ENCODE peak calls at places on chromosome 3, in six cellular contexts. One of them, this sample, is unnamed. For H3K36me3, the result is how much of the 10 kb centered on the place peaks cover.

GRCh38 chr3:134312873-134313838 is 61.1 kb downstream of the AMOTL2 start:
- DNase-seq in mesendoderm: peak
- DNase-seq in mesenchymal stem cell: peak
- DNase-seq in H1: peak
- DNase-seq in trophoblast cell: peak
- DNase-seq in IMR-90: peak
- DNase-seq in this sample: peak

GRCh38 chr3:42557849-42558248 is 23.9 kb downstream of the SEC22C start:
- DNase-seq in mesenchymal stem cell: no peak
- DNase-seq in trophoblast cell: no peak
- DNase-seq in mesendoderm: peak
- DNase-seq in IMR-90: no peak
- DNase-seq in H1: no peak
- DNase-seq in this sample: no peak

GRCh38 chr3:52056521-52056967 is at the start of gene DUSP7:
- DNase-seq in mesenchymal stem cell: peak
- DNase-seq in trophoblast cell: peak
- DNase-seq in IMR-90: peak
- DNase-seq in H1: peak
- DNase-seq in mesendoderm: peak
- DNase-seq in this sample: peak

GRCh38 chr3:4615734-4616133 is 122.6 kb downstream of the ITPR1 start:
- DNase-seq in mesenchymal stem cell: no peak
- DNase-seq in mesendoderm: no peak
- DNase-seq in IMR-90: no peak
- DNase-seq in H1: no peak
- DNase-seq in trophoblast cell: no peak
- DNase-seq in this sample: no peak

GRCh38 chr3:160829486-160830009 is 73.5 kb downstream of the PPM1L start:
- DNase-seq in mesendoderm: no peak
- DNase-seq in H1: no peak
- DNase-seq in IMR-90: no peak
- DNase-seq in trophoblast cell: no peak
- DNase-seq in mesenchymal stem cell: no peak
- DNase-seq in this sample: no peak

GRCh38 chr3:33538678-33539339 is 98.6 kb upstream of the UBP1 start:
- DNase-seq in mesendoderm: no peak
- DNase-seq in IMR-90: no peak
- DNase-seq in H1: no peak
- DNase-seq in trophoblast cell: no peak
- DNase-seq in mesenchymal stem cell: no peak
- DNase-seq in this sample: no peak

GRCh38 chr3:109081746-109082510 is 36.0 kb downstream of the MORC1 start:
- DNase-seq in mesendoderm: peak
- DNase-seq in mesenchymal stem cell: peak
- DNase-seq in trophoblast cell: peak
- DNase-seq in IMR-90: peak
- DNase-seq in H1: peak
- DNase-seq in this sample: peak

GRCh38 chr3:32113981-32114566 is 7.7 kb downstream of the GPD1L start:
- DNase-seq in mesendoderm: no peak
- DNase-seq in H1: no peak
- DNase-seq in IMR-90: no peak
- DNase-seq in mesenchymal stem cell: no peak
- DNase-seq in trophoblast cell: no peak
- DNase-seq in this sample: no peak

GRCh38 chr3:59559721-59560514 is 510.1 kb upstream of the CFAP20DC start:
- DNase-seq in H1: no peak
- DNase-seq in trophoblast cell: peak
- DNase-seq in mesenchymal stem cell: peak
- DNase-seq in mesendoderm: peak
- DNase-seq in IMR-90: peak
- DNase-seq in this sample: no peak

GRCh38 chr3:98233468-98233867 is 30.6 kb upstream of the OR5H6 start:
- DNase-seq in mesendoderm: no peak
- DNase-seq in H1: no peak
- DNase-seq in mesenchymal stem cell: no peak
- DNase-seq in trophoblast cell: no peak
- DNase-seq in IMR-90: no peak
- DNase-seq in this sample: no peak

GRCh38 chr3:185151101-185151958 is 1.5 kb downstream of the C3orf70 start:
- DNase-seq in trophoblast cell: no peak
- DNase-seq in IMR-90: no peak
- DNase-seq in mesendoderm: no peak
- DNase-seq in mesenchymal stem cell: no peak
- DNase-seq in H1: no peak
- DNase-seq in this sample: no peak

GRCh38 chr3:99962703-99963102 is 145.0 kb downstream of the CMSS1 start:
- DNase-seq in H1: no peak
- DNase-seq in mesendoderm: no peak
- DNase-seq in IMR-90: peak
- DNase-seq in trophoblast cell: peak
- DNase-seq in mesenchymal stem cell: peak
- DNase-seq in this sample: no peak

GRCh38 chr3:126284258-126284904 is 72.8 kb downstream of the KLF15 start:
- DNase-seq in IMR-90: peak
- DNase-seq in trophoblast cell: peak
- DNase-seq in H1: no peak
- DNase-seq in mesenchymal stem cell: no peak
- DNase-seq in mesendoderm: no peak
- DNase-seq in this sample: no peak

DNA sequence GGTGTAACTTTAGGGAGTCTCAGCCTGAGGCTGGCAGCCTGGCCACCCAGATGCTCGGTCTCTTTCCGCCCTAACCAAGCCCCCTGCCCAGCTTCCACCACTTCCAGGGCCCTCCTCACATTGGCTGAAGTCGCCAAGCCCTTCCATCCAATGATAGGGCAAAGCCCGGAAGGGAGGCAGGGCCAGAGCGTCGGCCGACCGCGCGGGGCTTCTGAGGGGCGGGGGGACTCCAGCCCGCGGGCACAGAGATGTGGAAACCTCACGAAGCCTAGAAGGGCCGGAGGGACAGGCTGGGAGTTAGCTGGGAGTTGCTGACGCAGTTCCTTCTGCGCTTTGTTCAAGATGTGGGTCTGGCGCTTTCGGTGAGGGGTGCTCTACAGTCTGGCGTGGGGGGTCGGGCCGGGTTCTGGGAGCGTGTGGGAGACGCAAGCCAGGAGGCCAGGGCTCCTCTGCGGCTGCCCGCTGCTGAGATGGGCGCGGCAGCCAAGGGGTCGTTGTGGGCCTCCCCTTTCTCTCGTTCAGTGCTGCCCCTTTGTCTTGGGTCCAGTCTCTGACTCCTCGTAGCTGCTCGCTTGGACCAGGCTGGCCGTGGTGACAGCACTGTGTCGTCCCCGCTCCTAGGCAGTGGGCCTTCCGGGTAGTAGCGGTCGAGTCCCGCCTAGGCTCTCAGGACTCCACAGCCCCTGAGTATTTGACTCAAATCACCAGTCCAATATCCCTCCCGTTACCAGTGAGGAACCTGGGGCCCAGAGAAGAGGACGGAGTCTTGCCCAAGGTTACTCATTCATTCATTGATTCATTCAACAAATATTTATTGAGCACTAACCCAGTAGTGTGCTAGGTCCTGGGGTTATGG is at the start of gene ZNF660:
- DNase-seq in mesendoderm: peak
- DNase-seq in trophoblast cell: no peak
- DNase-seq in mesenchymal stem cell: peak
- DNase-seq in H1: peak
- DNase-seq in IMR-90: peak
- DNase-seq in this sample: peak
- H3K4ac ChIP-seq in mesendoderm: peak
- H3K4ac ChIP-seq in trophoblast cell: peak
- H3K4ac ChIP-seq in mesenchymal stem cell: peak
- H3K4ac ChIP-seq in H1: peak
- H3K4ac ChIP-seq in IMR-90: peak
- H3K4ac ChIP-seq in this sample: no peak

GRCh38 chr3:119291062-119291700 is 3.0 kb upstream of the ARHGAP31 start:
- DNase-seq in mesendoderm: peak
- DNase-seq in mesenchymal stem cell: no peak
- DNase-seq in H1: no peak
- DNase-seq in IMR-90: no peak
- DNase-seq in trophoblast cell: peak
- DNase-seq in this sample: no peak

GRCh38 chr3:119290613-119291012 is 3.6 kb upstream of the ARHGAP31 start:
- DNase-seq in H1: no peak
- DNase-seq in mesenchymal stem cell: no peak
- DNase-seq in mesendoderm: no peak
- DNase-seq in IMR-90: no peak
- DNase-seq in trophoblast cell: no peak
- DNase-seq in this sample: no peak

GRCh38 chr3:119288669-119289068 is 5.5 kb upstream of the ARHGAP31 start:
- DNase-seq in mesendoderm: no peak
- DNase-seq in mesenchymal stem cell: no peak
- DNase-seq in trophoblast cell: peak
- DNase-seq in IMR-90: no peak
- DNase-seq in H1: no peak
- DNase-seq in this sample: no peak

GRCh38 chr3:119292666-119293065 is 1.5 kb upstream of the ARHGAP31 start:
- DNase-seq in mesenchymal stem cell: no peak
- DNase-seq in IMR-90: no peak
- DNase-seq in trophoblast cell: no peak
- DNase-seq in H1: no peak
- DNase-seq in mesendoderm: no peak
- DNase-seq in this sample: no peak

GRCh38 chr3:119289371-119289770 is 4.8 kb upstream of the ARHGAP31 start:
- DNase-seq in IMR-90: no peak
- DNase-seq in mesendoderm: no peak
- DNase-seq in trophoblast cell: no peak
- DNase-seq in H1: no peak
- DNase-seq in mesenchymal stem cell: no peak
- DNase-seq in this sample: no peak
- H3K36me3 ChIP-seq in IMR-90: under half
- H3K36me3 ChIP-seq in mesendoderm: under half
- H3K36me3 ChIP-seq in trophoblast cell: under half
- H3K36me3 ChIP-seq in H1: under half
- H3K36me3 ChIP-seq in mesenchymal stem cell: under half
- H3K36me3 ChIP-seq in this sample: under half

DNA sequence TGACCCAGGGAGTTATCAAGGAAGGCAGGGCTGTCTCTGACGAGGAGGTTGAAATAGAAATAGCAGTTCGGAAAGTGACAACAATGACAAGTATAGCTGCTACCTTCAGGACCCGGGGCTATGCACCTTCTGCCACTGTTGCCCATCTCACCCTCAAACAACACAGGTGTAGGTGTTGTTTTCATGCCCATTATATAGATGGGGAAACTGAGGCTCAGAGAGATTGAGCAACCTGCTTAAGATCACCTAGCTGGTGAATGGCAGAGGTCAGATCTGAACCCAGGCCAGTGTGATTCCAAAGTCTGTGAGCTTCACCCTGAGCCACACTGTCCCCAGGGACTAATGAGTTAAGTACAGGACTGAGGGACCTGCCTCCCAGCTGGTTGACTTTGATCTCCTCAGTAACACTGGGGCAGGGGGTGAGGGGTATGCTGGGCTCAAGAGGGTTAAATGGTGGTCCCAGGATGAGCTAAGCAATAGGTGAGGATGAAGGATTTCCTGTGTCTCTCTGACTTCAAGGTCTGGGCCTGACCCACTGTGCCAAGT is 35.2 kb downstream of the ATP2B2 start:
- DNase-seq in H1: no peak
- DNase-seq in trophoblast cell: no peak
- DNase-seq in mesenchymal stem cell: no peak
- DNase-seq in mesendoderm: no peak
- DNase-seq in IMR-90: no peak
- DNase-seq in this sample: no peak
- H3K4ac ChIP-seq in H1: no peak
- H3K4ac ChIP-seq in trophoblast cell: no peak
- H3K4ac ChIP-seq in mesenchymal stem cell: no peak
- H3K4ac ChIP-seq in mesendoderm: no peak
- H3K4ac ChIP-seq in IMR-90: no peak
- H3K4ac ChIP-seq in this sample: no peak

GRCh38 chr3:55473788-55474187 is 13.3 kb downstream of the WNT5A start:
- DNase-seq in mesenchymal stem cell: no peak
- DNase-seq in trophoblast cell: no peak
- DNase-seq in H1: peak
- DNase-seq in IMR-90: no peak
- DNase-seq in mesendoderm: no peak
- DNase-seq in this sample: no peak
- H3K36me3 ChIP-seq in mesenchymal stem cell: under half
- H3K36me3 ChIP-seq in trophoblast cell: under half
- H3K36me3 ChIP-seq in H1: under half
- H3K36me3 ChIP-seq in IMR-90: half or more
- H3K36me3 ChIP-seq in mesendoderm: under half
- H3K36me3 ChIP-seq in this sample: half or more

GRCh38 chr3:65952842-65953241 is 85.9 kb downstream of the MAGI1 start:
- DNase-seq in mesenchymal stem cell: no peak
- DNase-seq in IMR-90: no peak
- DNase-seq in mesendoderm: no peak
- DNase-seq in H1: no peak
- DNase-seq in trophoblast cell: no peak
- DNase-seq in this sample: no peak
- H3K4ac ChIP-seq in mesenchymal stem cell: no peak
- H3K4ac ChIP-seq in IMR-90: peak
- H3K4ac ChIP-seq in mesendoderm: no peak
- H3K4ac ChIP-seq in H1: no peak
- H3K4ac ChIP-seq in trophoblast cell: no peak
- H3K4ac ChIP-seq in this sample: no peak

GRCh38 chr3:40631341-40631995 is 106.7 kb downstream of the ZNF621 start:
- DNase-seq in IMR-90: no peak
- DNase-seq in mesenchymal stem cell: no peak
- DNase-seq in mesendoderm: no peak
- DNase-seq in trophoblast cell: peak
- DNase-seq in H1: no peak
- DNase-seq in this sample: no peak

GRCh38 chr3:40627095-40627494 is 102.3 kb downstream of the ZNF621 start:
- DNase-seq in trophoblast cell: no peak
- DNase-seq in mesenchymal stem cell: no peak
- DNase-seq in mesendoderm: no peak
- DNase-seq in IMR-90: no peak
- DNase-seq in H1: no peak
- DNase-seq in this sample: no peak

GRCh38 chr3:40623567-40623966 is 98.8 kb downstream of the ZNF621 start:
- DNase-seq in IMR-90: no peak
- DNase-seq in H1: no peak
- DNase-seq in mesendoderm: no peak
- DNase-seq in mesenchymal stem cell: no peak
- DNase-seq in trophoblast cell: no peak
- DNase-seq in this sample: no peak

GRCh38 chr3:40624189-40624754 is 99.5 kb downstream of the ZNF621 start:
- DNase-seq in H1: no peak
- DNase-seq in trophoblast cell: no peak
- DNase-seq in mesendoderm: no peak
- DNase-seq in mesenchymal stem cell: no peak
- DNase-seq in IMR-90: no peak
- DNase-seq in this sample: no peak

DNA sequence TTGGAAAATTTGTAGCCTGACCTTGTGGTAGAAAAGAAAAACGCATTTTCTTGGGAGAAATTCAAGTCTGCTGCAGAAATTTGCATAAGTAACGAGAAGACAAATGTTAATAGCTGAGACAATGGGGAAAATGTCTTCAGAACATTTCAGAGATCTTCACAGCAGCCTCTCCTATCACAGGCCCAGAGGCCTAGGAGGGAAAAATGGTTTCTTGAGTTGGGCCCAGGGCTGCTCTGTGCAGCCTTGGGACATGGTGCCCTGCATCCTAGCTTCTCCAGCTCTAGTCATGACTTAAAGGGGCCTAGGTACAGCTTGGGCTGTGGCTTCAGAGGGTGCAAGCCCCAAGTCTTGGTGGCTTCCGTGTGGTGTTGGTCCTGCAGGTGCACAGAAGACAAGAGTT is 104.2 kb downstream of the ZNF621 start:
- DNase-seq in mesendoderm: no peak
- DNase-seq in mesenchymal stem cell: no peak
- DNase-seq in IMR-90: no peak
- DNase-seq in trophoblast cell: no peak
- DNase-seq in H1: no peak
- DNase-seq in this sample: no peak
- H3K36me3 ChIP-seq in mesendoderm: under half
- H3K36me3 ChIP-seq in mesenchymal stem cell: under half
- H3K36me3 ChIP-seq in IMR-90: under half
- H3K36me3 ChIP-seq in trophoblast cell: under half
- H3K36me3 ChIP-seq in H1: under half
- H3K36me3 ChIP-seq in this sample: under half